ENCODE peak calls at places on chromosome 2, in eight cellular contexts. F is HL-60, Z is NCI-H774, L is cardiac muscle cell, P is type B pancreatic cell, M is GM23248, C is NCI-H345, B is NCI-H510A treated with DMSO at 0.1 percent for 48 hours. J is an unnamed sample.

GRCh38 chr2:151338115-151338514 is 19.3 kb upstream of the TNFAIP6 start:
- DNase-seq in M (peak), P (no peak), L (no peak), B (no peak), C (no peak), F (no peak), Z (no peak), J (no peak)

GRCh38 chr2:131140581-131140980 is 35.4 kb downstream of the PLEKHB2 start:
- DNase-seq in F (no peak), P (no peak), B (no peak), M (no peak), C (no peak), L (no peak), Z (no peak), J (no peak)

GRCh38 chr2:239951117-239951734 is 73.9 kb downstream of the NDUFA10 start:
- DNase-seq in F (no peak), C (no peak), Z (no peak), M (no peak), L (no peak), B (no peak), P (no peak), J (no peak)

GRCh38 chr2:44715671-44716077 is 225.8 kb upstream of the SIX3 start:
- DNase-seq in F (no peak), C (peak), L (peak), M (peak), B (peak), P (no peak), Z (no peak), J (no peak)

GRCh38 chr2:72220170-72220569 is 72.5 kb upstream of the CYP26B1 start:
- DNase-seq in B (no peak), Z (no peak), F (no peak), L (peak), P (no peak), C (no peak), M (no peak), J (no peak)

GRCh38 chr2:24919977-24920812 is at the start of gene ADCY3:
- DNase-seq in L (peak), F (no peak), P (no peak), C (peak), Z (peak), M (peak), B (no peak), J (no peak)

GRCh38 chr2:129904532-129905446 is 74.7 kb upstream of the RAB6C start:
- DNase-seq in Z (no peak), M (no peak), P (peak), C (no peak), F (no peak), B (no peak), L (no peak), J (no peak)

GRCh38 chr2:143513081-143513480 is 383.9 kb downstream of the ARHGAP15 start:
- DNase-seq in L (peak), P (no peak), M (peak), B (peak), F (no peak), C (peak), Z (no peak), J (no peak)

GRCh38 chr2:112187805-112188596 is 49.8 kb downstream of the FBLN7 start:
- DNase-seq in M (no peak), B (no peak), P (no peak), C (no peak), F (no peak), Z (no peak), L (no peak), J (no peak)

J was measured in AML-193.